ENCODE peak calls at places on chromosome 1, in eight cellular contexts. C is fibroblast of the aortic adventitia; D is cardiac fibroblast; I is naive thymus-derived CD8-positive, alpha-beta T cell; P is EL; G is iris pigment epithelial cell; B is T-helper 2 cell; R is HFF-Myc. T is an unnamed sample.

GRCh38 chr1:7427901-7428300 is 343.2 kb upstream of the VAMP3 start:
- DNase-seq in C (no peak), D (no peak), I (no peak), P (no peak), G (peak), B (no peak), R (no peak), T (no peak)

GRCh38 chr1:8315573-8316475 is 2.1 kb upstream of the SLC45A1 start:
- DNase-seq in C (no peak), D (no peak), I (no peak), P (no peak), G (no peak), B (no peak), R (no peak), T (no peak)

GRCh38 chr1:111944121-111944785 is 45.2 kb downstream of the KCND3 start:
- DNase-seq in C (no peak), D (no peak), I (no peak), P (no peak), G (no peak), B (no peak), R (no peak), T (no peak)

GRCh38 chr1:211217392-211217791 is 41.8 kb upstream of the RCOR3 start:
- DNase-seq in C (no peak), D (no peak), I (no peak), P (no peak), G (no peak), B (no peak), R (no peak), T (no peak)

GRCh38 chr1:210883821-210884220 is 250.1 kb downstream of the KCNH1 start:
- DNase-seq in C (no peak), D (peak), I (no peak), P (peak), G (peak), B (no peak), R (no peak), T (no peak)

GRCh38 chr1:47745725-47746609 is 251.2 kb downstream of the TRABD2B start:
- DNase-seq in C (no peak), D (no peak), I (no peak), P (no peak), G (no peak), B (no peak), R (no peak), T (no peak)

GRCh38 chr1:172969611-172970010 is 81.1 kb downstream of the TNFSF18 start:
- DNase-seq in C (peak), D (peak), I (no peak), P (peak), G (peak), B (no peak), R (no peak), T (peak)

GRCh38 chr1:156510709-156511108 is 10.1 kb upstream of the MEF2D start:
- DNase-seq in C (peak), D (peak), I (no peak), P (peak), G (peak), B (no peak), R (no peak), T (peak)

GRCh38 chr1:247656475-247656874 is 23.1 kb downstream of the OR13G1 start:
- DNase-seq in C (no peak), D (no peak), I (no peak), P (no peak), G (no peak), B (no peak), R (no peak), T (no peak)

GRCh38 chr1:76901158-76901767 is 34.0 kb downstream of the ST6GALNAC5 start:
- DNase-seq in C (peak), D (peak), I (peak), P (peak), G (peak), B (no peak), R (peak), T (peak)

T was measured in fibroblast of gingiva.